ENCODE peak calls at places on chromosomes 5 and 9, in ten cellular contexts. One of them, this sample, is unnamed.

GRCh38 chr9:87659534-87660419 is 66.1 kb upstream of the CTSL start:
- DNase-seq in AG10803: no peak
- DNase-seq in naive thymus-derived CD8-positive, alpha-beta T cell: no peak
- DNase-seq in T follicular helper cell: no peak
- DNase-seq in pons: no peak
- DNase-seq in A673: no peak
- DNase-seq in PC-9: no peak
- DNase-seq in GM12891: no peak
- DNase-seq in RPMI7951: no peak
- DNase-seq in PC-3: no peak
- DNase-seq in this sample: no peak

GRCh38 chr9:37924538-37924937 is 20.6 kb upstream of the SLC25A51 start:
- DNase-seq in AG10803: no peak
- DNase-seq in naive thymus-derived CD8-positive, alpha-beta T cell: no peak
- DNase-seq in T follicular helper cell: no peak
- DNase-seq in pons: no peak
- DNase-seq in A673: no peak
- DNase-seq in PC-9: no peak
- DNase-seq in GM12891: no peak
- DNase-seq in RPMI7951: no peak
- DNase-seq in PC-3: no peak
- DNase-seq in this sample: no peak

GRCh38 chr9:114798793-114799427 is 6.9 kb downstream of the TNFSF15 start:
- DNase-seq in AG10803: no peak
- DNase-seq in naive thymus-derived CD8-positive, alpha-beta T cell: no peak
- DNase-seq in T follicular helper cell: no peak
- DNase-seq in pons: no peak
- DNase-seq in A673: no peak
- DNase-seq in PC-9: no peak
- DNase-seq in GM12891: no peak
- DNase-seq in RPMI7951: no peak
- DNase-seq in PC-3: no peak
- DNase-seq in this sample: no peak

GRCh38 chr5:151937851-151938250 is 13.2 kb upstream of the GLRA1 start:
- DNase-seq in AG10803: no peak
- DNase-seq in naive thymus-derived CD8-positive, alpha-beta T cell: no peak
- DNase-seq in T follicular helper cell: no peak
- DNase-seq in pons: no peak
- DNase-seq in A673: no peak
- DNase-seq in PC-9: no peak
- DNase-seq in GM12891: no peak
- DNase-seq in RPMI7951: no peak
- DNase-seq in PC-3: no peak
- DNase-seq in this sample: no peak

GRCh38 chr5:142767178-142767577 is 3.0 kb upstream of the ARHGAP26 start:
- DNase-seq in AG10803: no peak
- DNase-seq in naive thymus-derived CD8-positive, alpha-beta T cell: no peak
- DNase-seq in T follicular helper cell: no peak
- DNase-seq in pons: no peak
- DNase-seq in A673: no peak
- DNase-seq in PC-9: no peak
- DNase-seq in GM12891: no peak
- DNase-seq in RPMI7951: no peak
- DNase-seq in PC-3: no peak
- DNase-seq in this sample: no peak

GRCh38 chr9:126522957-126523356 is 90.8 kb upstream of the LMX1B start:
- DNase-seq in AG10803: no peak
- DNase-seq in naive thymus-derived CD8-positive, alpha-beta T cell: no peak
- DNase-seq in T follicular helper cell: no peak
- DNase-seq in pons: no peak
- DNase-seq in A673: no peak
- DNase-seq in PC-9: no peak
- DNase-seq in GM12891: no peak
- DNase-seq in RPMI7951: no peak
- DNase-seq in PC-3: no peak
- DNase-seq in this sample: no peak

GRCh38 chr5:155587458-155587857 is 573.9 kb downstream of the KIF4B start:
- DNase-seq in AG10803: no peak
- DNase-seq in naive thymus-derived CD8-positive, alpha-beta T cell: no peak
- DNase-seq in T follicular helper cell: no peak
- DNase-seq in pons: no peak
- DNase-seq in A673: no peak
- DNase-seq in PC-9: no peak
- DNase-seq in GM12891: no peak
- DNase-seq in RPMI7951: no peak
- DNase-seq in PC-3: no peak
- DNase-seq in this sample: no peak

GRCh38 chr5:169169786-169170185 is 131.2 kb downstream of the SLIT3 start:
- DNase-seq in AG10803: no peak
- DNase-seq in naive thymus-derived CD8-positive, alpha-beta T cell: no peak
- DNase-seq in T follicular helper cell: no peak
- DNase-seq in pons: no peak
- DNase-seq in A673: no peak
- DNase-seq in PC-9: no peak
- DNase-seq in GM12891: no peak
- DNase-seq in RPMI7951: peak
- DNase-seq in PC-3: no peak
- DNase-seq in this sample: no peak

GRCh38 chr5:131252824-131253171 is 11.1 kb upstream of the CDC42SE2 start:
- DNase-seq in AG10803: no peak
- DNase-seq in naive thymus-derived CD8-positive, alpha-beta T cell: peak
- DNase-seq in T follicular helper cell: peak
- DNase-seq in pons: peak
- DNase-seq in A673: peak
- DNase-seq in PC-9: no peak
- DNase-seq in GM12891: no peak
- DNase-seq in RPMI7951: no peak
- DNase-seq in PC-3: no peak
- DNase-seq in this sample: no peak

GRCh38 chr9:116421006-116421538 is 266.0 kb upstream of the TRIM32 start:
- DNase-seq in AG10803: peak
- DNase-seq in naive thymus-derived CD8-positive, alpha-beta T cell: no peak
- DNase-seq in T follicular helper cell: no peak
- DNase-seq in pons: no peak
- DNase-seq in A673: no peak
- DNase-seq in PC-9: no peak
- DNase-seq in GM12891: no peak
- DNase-seq in RPMI7951: peak
- DNase-seq in PC-3: no peak
- DNase-seq in this sample: no peak

GRCh38 chr9:114319147-114319546 is 3.8 kb upstream of the ORM1 start:
- DNase-seq in AG10803: no peak
- DNase-seq in naive thymus-derived CD8-positive, alpha-beta T cell: no peak
- DNase-seq in T follicular helper cell: no peak
- DNase-seq in pons: no peak
- DNase-seq in A673: no peak
- DNase-seq in PC-9: no peak
- DNase-seq in GM12891: no peak
- DNase-seq in RPMI7951: no peak
- DNase-seq in PC-3: no peak
- DNase-seq in this sample: peak

GRCh38 chr5:133828727-133829126 is 139.7 kb downstream of the C5orf15 start:
- DNase-seq in AG10803: no peak
- DNase-seq in naive thymus-derived CD8-positive, alpha-beta T cell: no peak
- DNase-seq in T follicular helper cell: no peak
- DNase-seq in pons: peak
- DNase-seq in A673: no peak
- DNase-seq in PC-9: no peak
- DNase-seq in GM12891: no peak
- DNase-seq in RPMI7951: no peak
- DNase-seq in PC-3: no peak
- DNase-seq in this sample: peak

GRCh38 chr9:38362912-38363588 is 29.5 kb upstream of the ALDH1B1 start:
- DNase-seq in AG10803: peak
- DNase-seq in naive thymus-derived CD8-positive, alpha-beta T cell: no peak
- DNase-seq in T follicular helper cell: no peak
- DNase-seq in pons: peak
- DNase-seq in A673: peak
- DNase-seq in PC-9: peak
- DNase-seq in GM12891: peak
- DNase-seq in RPMI7951: peak
- DNase-seq in PC-3: peak
- DNase-seq in this sample: peak

GRCh38 chr5:10307206-10308148 is at the start of gene CMBL:
- DNase-seq in AG10803: peak
- DNase-seq in naive thymus-derived CD8-positive, alpha-beta T cell: no peak
- DNase-seq in T follicular helper cell: no peak
- DNase-seq in pons: no peak
- DNase-seq in A673: peak
- DNase-seq in PC-9: peak
- DNase-seq in GM12891: peak
- DNase-seq in RPMI7951: peak
- DNase-seq in PC-3: peak
- DNase-seq in this sample: peak

GRCh38 chr9:749712-750111 is 91.8 kb upstream of the DMRT1 start:
- DNase-seq in AG10803: no peak
- DNase-seq in naive thymus-derived CD8-positive, alpha-beta T cell: no peak
- DNase-seq in T follicular helper cell: no peak
- DNase-seq in pons: no peak
- DNase-seq in A673: no peak
- DNase-seq in PC-9: no peak
- DNase-seq in GM12891: no peak
- DNase-seq in RPMI7951: peak
- DNase-seq in PC-3: no peak
- DNase-seq in this sample: no peak

GRCh38 chr9:137161558-137162483 is 8.0 kb downstream of the LRRC26 start:
- DNase-seq in AG10803: no peak
- DNase-seq in naive thymus-derived CD8-positive, alpha-beta T cell: no peak
- DNase-seq in T follicular helper cell: no peak
- DNase-seq in pons: no peak
- DNase-seq in A673: peak
- DNase-seq in PC-9: no peak
- DNase-seq in GM12891: no peak
- DNase-seq in RPMI7951: no peak
- DNase-seq in PC-3: no peak
- DNase-seq in this sample: peak

GRCh38 chr5:1687301-1687970 is 112.2 kb downstream of the MRPL36 start:
- DNase-seq in AG10803: no peak
- DNase-seq in naive thymus-derived CD8-positive, alpha-beta T cell: no peak
- DNase-seq in T follicular helper cell: no peak
- DNase-seq in pons: no peak
- DNase-seq in A673: no peak
- DNase-seq in PC-9: no peak
- DNase-seq in GM12891: no peak
- DNase-seq in RPMI7951: no peak
- DNase-seq in PC-3: no peak
- DNase-seq in this sample: no peak

GRCh38 chr9:37035472-37036236 is 1.6 kb upstream of the PAX5 start:
- DNase-seq in AG10803: no peak
- DNase-seq in naive thymus-derived CD8-positive, alpha-beta T cell: no peak
- DNase-seq in T follicular helper cell: no peak
- DNase-seq in pons: no peak
- DNase-seq in A673: no peak
- DNase-seq in PC-9: no peak
- DNase-seq in GM12891: no peak
- DNase-seq in RPMI7951: no peak
- DNase-seq in PC-3: no peak
- DNase-seq in this sample: no peak